ENCODE peak calls at places on chromosomes 6 and 20, in six cellular contexts. B is GM12878, D is SK-N-SH, V is K562, I is HepG2, G is A549. W is an unnamed sample.
A peak's percentile ranks its signal among the peaks of the same experiment; 100 is the strongest.

GRCh38 chr20:31966991-31967655 is 828 bp upstream of the XKR7 start:
- DNase-seq in B (no peak), D (peak; percentile 52), V (no peak), I (no peak), G (no peak), W (no peak)

GRCh38 chr6:15365273-15365687 is 119.4 kb downstream of the JARID2 start:
- DNase-seq in B (no peak), D (peak; percentile 69), V (peak; percentile 40), I (no peak), G (peak; percentile 72), W (peak; percentile 84)

GRCh38 chr20:46931699-46932098 is 37.1 kb downstream of the EYA2 start:
- DNase-seq in B (no peak), D (no peak), V (no peak), I (no peak), G (no peak), W (no peak)

GRCh38 chr6:129567374-129567773 is 142.6 kb downstream of the ARHGAP18 start:
- DNase-seq in B (no peak), D (no peak), V (peak; percentile 30), I (peak; percentile 23), G (peak; percentile 11), W (no peak)

GRCh38 chr6:44681782-44682181 is 294.3 kb downstream of the CDC5L start:
- DNase-seq in B (no peak), D (no peak), V (no peak), I (no peak), G (no peak), W (no peak)

GRCh38 chr6:90095145-90095544 is 200.9 kb downstream of the GJA10 start:
- DNase-seq in B (no peak), D (no peak), V (no peak), I (no peak), G (no peak), W (no peak)

GRCh38 chr6:125793863-125794262 is 3.1 kb downstream of the NCOA7 start:
- DNase-seq in B (no peak), D (peak; percentile 42), V (no peak), I (no peak), G (no peak), W (no peak)

GRCh38 chr6:140627002-140627401 is 1252.6 kb upstream of the CITED2 start:
- DNase-seq in B (no peak), D (no peak), V (no peak), I (no peak), G (no peak), W (no peak)

GRCh38 chr20:4904127-4904860 is 97.0 kb downstream of the SLC23A2 start:
- DNase-seq in B (no peak), D (no peak), V (no peak), I (no peak), G (no peak), W (no peak)

GRCh38 chr6:28609672-28610071 is 84.0 kb downstream of the GPX5 start:
- DNase-seq in B (no peak), D (no peak), V (no peak), I (no peak), G (no peak), W (no peak)

GRCh38 chr6:41503841-41504525 is 42.2 kb upstream of the FOXP4 start:
- DNase-seq in B (no peak), D (peak; percentile 82), V (no peak), I (peak; percentile 52), G (peak; percentile 21), W (peak; percentile 73)

GRCh38 chr6:56420296-56420695 is 172.9 kb upstream of the COL21A1 start:
- DNase-seq in B (no peak), D (no peak), V (no peak), I (no peak), G (no peak), W (no peak)

GRCh38 chr6:134029495-134030455 is 22.6 kb downstream of the SLC2A12 start:
- DNase-seq in B (no peak), D (peak; percentile 13), V (peak; percentile 64), I (no peak), G (peak; percentile 78), W (peak; percentile 78)

GRCh38 chr6:158056804-158057203 is 75.1 kb downstream of the SYNJ2 start:
- DNase-seq in B (no peak), D (no peak), V (no peak), I (no peak), G (no peak), W (no peak)

GRCh38 chr6:73085362-73085975 is 139.8 kb downstream of the KHDC1L start:
- DNase-seq in B (peak; percentile 36), D (no peak), V (no peak), I (no peak), G (no peak), W (peak; percentile 16)

DNA sequence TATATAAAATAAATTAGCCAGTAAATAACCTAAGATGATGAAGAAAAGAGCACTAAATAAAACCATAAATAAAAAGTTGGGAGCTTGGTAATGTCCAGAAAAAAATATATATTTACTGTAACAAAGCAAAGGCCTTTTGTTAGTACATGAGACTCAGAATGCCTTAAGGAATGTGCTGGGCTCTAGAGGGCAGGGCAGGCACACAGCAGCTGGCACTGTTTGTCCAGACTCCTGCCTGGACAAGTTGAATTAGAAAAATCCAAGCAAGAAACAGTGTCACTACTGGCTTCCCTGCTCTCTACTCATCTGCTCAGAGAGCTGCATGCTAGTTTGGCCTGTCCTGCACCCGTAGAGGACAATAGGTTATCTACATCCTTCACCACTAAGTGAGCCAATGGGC is 8.8 kb downstream of the DEFB129 start:
- DNase-seq in B (no peak), D (peak; percentile 17), V (no peak), I (no peak), G (peak; percentile 55), W (no peak)
- TF ChIP-seq SMC3 in B (no peak), D (peak; percentile 53), V (no peak), I (peak; percentile 14), G (peak; percentile 13), W (no peak)

GRCh38 chr6:7176208-7176607 is 68.4 kb downstream of the RREB1 start:
- DNase-seq in B (no peak), D (peak; percentile 30), V (no peak), I (no peak), G (no peak), W (no peak)
- TF ChIP-seq SMC3 in B (no peak), D (no peak), V (no peak), I (no peak), G (no peak), W (no peak)

GRCh38 chr20:63957690-63958441 is 1.6 kb upstream of the UCKL1 start:
- DNase-seq in B (no peak), D (no peak), V (peak; percentile 65), I (peak; percentile 59), G (peak; percentile 23), W (peak; percentile 23)

GRCh38 chr20:63955846-63956663 is at the start of gene UCKL1:
- DNase-seq in B (no peak), D (peak; percentile 95), V (peak; percentile 91), I (peak; percentile 91), G (peak; percentile 90), W (peak; percentile 91)

GRCh38 chr20:63956664-63957003 is 418 bp upstream of the UCKL1 start:
- DNase-seq in B (no peak), D (no peak), V (no peak), I (no peak), G (no peak), W (no peak)

GRCh38 chr20:63958471-63958870 is 2.3 kb upstream of the UCKL1 start:
- DNase-seq in B (no peak), D (no peak), V (no peak), I (no peak), G (no peak), W (no peak)

DNA sequence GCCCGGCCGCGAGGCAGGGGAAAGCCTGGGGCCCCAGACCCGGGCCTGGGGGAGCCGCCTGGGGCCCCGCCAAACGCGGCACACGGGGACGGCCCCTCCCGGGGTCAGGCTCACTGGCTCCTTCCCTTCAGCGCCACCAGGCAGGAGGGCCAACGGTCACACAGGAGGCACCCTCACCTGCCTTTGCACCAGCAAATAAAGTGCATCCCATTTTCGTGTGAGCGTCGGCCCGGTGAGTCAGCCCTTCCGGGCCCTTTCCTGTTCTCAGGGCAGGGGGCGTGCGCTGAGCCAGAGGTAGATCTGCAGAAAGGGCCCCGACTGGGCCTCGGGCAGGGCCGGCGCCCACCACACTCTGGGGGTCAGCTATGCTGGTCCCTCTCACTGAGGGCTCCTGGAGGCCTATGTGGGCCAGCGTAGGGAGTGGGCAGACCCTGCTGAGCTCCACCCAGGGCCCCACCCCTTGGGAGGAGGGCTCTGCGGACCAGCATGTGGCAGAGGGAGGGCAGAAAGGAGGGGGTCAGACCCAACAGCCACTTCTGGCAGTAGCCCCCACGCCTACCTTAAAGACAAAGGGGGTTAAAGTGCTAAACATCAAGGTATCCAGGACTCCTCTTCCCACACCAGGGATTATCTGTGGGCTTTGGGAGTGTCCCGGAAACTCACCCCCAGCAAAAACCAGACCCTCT is 931 bp upstream of the UCKL1 start:
- DNase-seq in B (no peak), D (peak; percentile 94), V (peak; percentile 86), I (peak; percentile 85), G (peak; percentile 82), W (peak; percentile 49)
- TF ChIP-seq SMC3 in B (no peak), D (no peak), V (no peak), I (no peak), G (no peak), W (no peak)

GRCh38 chr20:3398681-3399252 is 8.7 kb downstream of the DNAAF9 start:
- DNase-seq in B (no peak), D (no peak), V (no peak), I (no peak), G (no peak), W (peak; percentile 86)
- TF ChIP-seq SMC3 in B (no peak), D (no peak), V (no peak), I (no peak), G (no peak), W (no peak)

GRCh38 chr6:148997863-148998262 is 251.0 kb downstream of the UST start:
- DNase-seq in B (no peak), D (no peak), V (no peak), I (no peak), G (no peak), W (peak; percentile 73)
- TF ChIP-seq SMC3 in B (no peak), D (no peak), V (no peak), I (no peak), G (no peak), W (no peak)

W was measured in IMR-90.